ENCODE peak calls at places on chromosomes 12 and 14, in five cellular contexts. O is GM23338, X is K562, M is HepG2, J is GM12878. Q is an unnamed sample.

GRCh38 chr12:54417712-54418440 is 1.2 kb downstream of the ITGA5 start:
- DNase-seq in O (peak), X (peak), M (no peak), J (no peak), Q (no peak)

GRCh38 chr12:78406776-78407335 is 457.7 kb upstream of the SYT1 start:
- DNase-seq in O (no peak), X (no peak), M (no peak), J (peak), Q (no peak)

GRCh38 chr14:63435838-63436237 is 107.3 kb downstream of the PPP2R5E start:
- DNase-seq in O (no peak), X (no peak), M (peak), J (no peak), Q (no peak)

GRCh38 chr14:93970967-93971634 is 5.3 kb downstream of the ASB2 start:
- DNase-seq in O (no peak), X (no peak), M (no peak), J (no peak), Q (no peak)

GRCh38 chr12:114476159-114476558 is 70.2 kb upstream of the TBX5 start:
- DNase-seq in O (peak), X (no peak), M (peak), J (no peak), Q (peak)

GRCh38 chr12:130752692-130753230 is 36.7 kb upstream of the RIMBP2 start:
- DNase-seq in O (peak), X (no peak), M (no peak), J (no peak), Q (no peak)

GRCh38 chr12:91613223-91613779 is 430.7 kb upstream of the DCN start:
- DNase-seq in O (no peak), X (no peak), M (no peak), J (no peak), Q (no peak)

GRCh38 chr12:104387190-104387589 is 69.6 kb upstream of the CHST11 start:
- DNase-seq in O (no peak), X (peak), M (no peak), J (no peak), Q (no peak)

GRCh38 chr14:22671622-22672021 is 27.5 kb upstream of the OR6J1 start:
- DNase-seq in O (no peak), X (peak), M (no peak), J (no peak), Q (no peak)

GRCh38 chr12:113328368-113328889 is 6.5 kb downstream of the SLC8B1 start:
- DNase-seq in O (no peak), X (no peak), M (no peak), J (no peak), Q (no peak)

GRCh38 chr12:11981174-11981733 is 89.5 kb upstream of the BCL2L14 start:
- DNase-seq in O (no peak), X (no peak), M (no peak), J (peak), Q (no peak)

GRCh38 chr14:58817846-58818245 is 180.1 kb downstream of the DACT1 start:
- DNase-seq in O (no peak), X (no peak), M (no peak), J (no peak), Q (no peak)

GRCh38 chr12:96098631-96099030 is 63.2 kb upstream of the LTA4H start:
- DNase-seq in O (no peak), X (no peak), M (no peak), J (no peak), Q (no peak)

GRCh38 chr12:92145481-92145730 is 240 bp downstream of the BTG1 start:
- DNase-seq in O (no peak), X (no peak), M (no peak), J (no peak), Q (no peak)

GRCh38 chr12:94560416-94561221 is 89.7 kb downstream of the TMCC3 start:
- DNase-seq in O (peak), X (no peak), M (no peak), J (peak), Q (no peak)

GRCh38 chr14:70888151-70888499 is 19.1 kb upstream of the PCNX1 start:
- DNase-seq in O (peak), X (no peak), M (no peak), J (no peak), Q (no peak)

GRCh38 chr12:77256924-77257323 is 191.6 kb upstream of the E2F7 start:
- DNase-seq in O (no peak), X (no peak), M (no peak), J (no peak), Q (no peak)

GRCh38 chr14:96762650-96763049 is 34.5 kb upstream of the VRK1 start:
- DNase-seq in O (peak), X (peak), M (peak), J (peak), Q (peak)

GRCh38 chr12:1680804-1681492 is 9.9 kb upstream of the ADIPOR2 start:
- DNase-seq in O (no peak), X (no peak), M (no peak), J (no peak), Q (no peak)

GRCh38 chr12:124927325-124928094 is 13.1 kb upstream of the UBC start:
- DNase-seq in O (peak), X (peak), M (peak), J (peak), Q (peak)

GRCh38 chr12:120125792-120126634 is 9.5 kb upstream of the RAB35 start:
- DNase-seq in O (peak), X (no peak), M (no peak), J (no peak), Q (no peak)

GRCh38 chr14:96351986-96352385 is 11.2 kb downstream of the ATG2B start:
- DNase-seq in O (no peak), X (no peak), M (no peak), J (no peak), Q (peak)

GRCh38 chr12:53757095-53757770 is 5.5 kb upstream of the CISTR start:
- DNase-seq in O (peak), X (peak), M (peak), J (no peak), Q (peak)

GRCh38 chr12:19095869-19096480 is 33.6 kb upstream of the PLEKHA5 start:
- DNase-seq in O (no peak), X (no peak), M (no peak), J (no peak), Q (no peak)

GRCh38 chr14:28765907-28766504 is 581 bp upstream of the FOXG1 start:
- DNase-seq in O (no peak), X (peak), M (no peak), J (no peak), Q (no peak)

GRCh38 chr12:64461634-64462414 is 9.9 kb downstream of the TBK1 start:
- DNase-seq in O (no peak), X (no peak), M (peak), J (no peak), Q (no peak)

GRCh38 chr12:114888458-114888857 is 204.5 kb upstream of the TBX3 start:
- DNase-seq in O (no peak), X (no peak), M (no peak), J (no peak), Q (no peak)

GRCh38 chr12:128449146-128449894 is 182.3 kb downstream of the TMEM132C start:
- DNase-seq in O (no peak), X (no peak), M (no peak), J (no peak), Q (no peak)

GRCh38 chr12:99146185-99146584 is 501.1 kb downstream of the APAF1 start:
- DNase-seq in O (no peak), X (no peak), M (no peak), J (no peak), Q (no peak)

GRCh38 chr12:728781-729180 is 23.6 kb upstream of the WNK1 start:
- DNase-seq in O (no peak), X (no peak), M (no peak), J (no peak), Q (no peak)

GRCh38 chr14:85071447-85071846 is 458.5 kb upstream of the FLRT2 start:
- DNase-seq in O (no peak), X (no peak), M (no peak), J (no peak), Q (no peak)

GRCh38 chr14:90839024-90839888 is 23.0 kb upstream of the TTC7B start:
- DNase-seq in O (no peak), X (no peak), M (no peak), J (no peak), Q (no peak)

GRCh38 chr14:22220427-22220826 is 368.6 kb downstream of the DAD1 start:
- DNase-seq in O (no peak), X (no peak), M (no peak), J (no peak), Q (no peak)

GRCh38 chr14:45095143-45095542 is 11.2 kb downstream of the PRPF39 start:
- DNase-seq in O (no peak), X (no peak), M (no peak), J (no peak), Q (no peak)

GRCh38 chr12:28899951-28900350 is 249.1 kb upstream of the FAR2 start:
- DNase-seq in O (no peak), X (no peak), M (no peak), J (no peak), Q (no peak)

GRCh38 chr14:100736269-100737180 is 9.8 kb downstream of the DLK1 start:
- DNase-seq in O (no peak), X (peak), M (no peak), J (no peak), Q (no peak)

GRCh38 chr14:104582649-104583048 is 3.1 kb downstream of the C14orf180 start:
- DNase-seq in O (no peak), X (peak), M (no peak), J (no peak), Q (no peak)

GRCh38 chr14:104582005-104582404 is 2.4 kb downstream of the C14orf180 start:
- DNase-seq in O (no peak), X (peak), M (no peak), J (no peak), Q (no peak)

GRCh38 chr14:104579507-104579906 is at the start of gene C14orf180:
- DNase-seq in O (no peak), X (no peak), M (no peak), J (no peak), Q (no peak)

GRCh38 chr14:104581521-104581920 is 2.0 kb downstream of the C14orf180 start:
- DNase-seq in O (no peak), X (no peak), M (no peak), J (no peak), Q (no peak)

DNA sequence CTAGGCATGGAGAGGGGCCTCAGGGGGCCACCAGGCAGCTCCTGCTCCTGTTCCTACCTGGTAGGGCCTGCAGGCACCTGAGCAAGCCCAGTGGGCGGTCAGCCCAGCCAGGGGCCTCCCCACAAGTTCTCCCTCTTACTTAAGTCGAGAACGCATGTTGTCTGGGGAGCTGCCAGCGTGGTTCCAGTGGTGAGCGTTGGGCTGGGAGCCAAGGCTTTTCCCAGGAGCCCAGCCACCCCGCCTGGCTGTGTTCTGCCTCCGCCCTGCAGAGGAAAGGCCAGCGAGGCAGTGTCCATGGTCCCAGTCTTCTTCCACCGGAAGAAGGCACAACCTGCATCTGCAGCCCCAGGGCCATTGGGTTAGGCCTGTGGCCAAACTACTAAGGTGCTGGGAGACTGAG is 1.4 kb downstream of the C14orf180 start:
- DNase-seq in O (no peak), X (no peak), M (no peak), J (no peak), Q (no peak)
- TF ChIP-seq JUNB in O (no peak), X (no peak), M (no peak), J (no peak), Q (no peak)

GRCh38 chr12:14701808-14702568 is 5.6 kb upstream of the GUCY2C start:
- DNase-seq in O (no peak), X (no peak), M (no peak), J (no peak), Q (no peak)
- TF ChIP-seq JUNB in O (no peak), X (no peak), M (no peak), J (no peak), Q (no peak)

DNA sequence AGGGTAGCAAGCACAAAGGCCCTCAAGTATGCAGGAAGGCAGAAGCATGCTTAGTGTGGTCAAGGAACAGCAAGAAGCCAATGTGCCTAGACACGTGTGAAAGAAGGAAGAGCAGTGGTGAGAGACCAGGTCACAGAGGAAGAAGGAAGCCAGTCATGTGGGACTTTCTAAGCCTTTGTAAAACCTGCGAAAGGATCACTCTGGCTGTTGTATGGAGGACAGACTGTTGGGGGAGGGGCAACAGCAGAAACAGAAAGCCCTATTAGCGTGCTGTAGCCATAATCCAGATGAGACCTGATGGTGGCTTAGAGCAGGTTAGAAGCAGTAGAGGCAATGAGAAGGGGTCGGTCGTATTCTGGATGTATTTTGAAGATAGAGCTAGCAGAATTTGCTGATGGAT is 5.6 kb upstream of the MLF2 start:
- DNase-seq in O (peak), X (no peak), M (no peak), J (no peak), Q (no peak)
- TF ChIP-seq JUNB in O (no peak), X (no peak), M (no peak), J (no peak), Q (no peak)

GRCh38 chr12:3614806-3615466 is 123.9 kb downstream of the PRMT8 start:
- DNase-seq in O (peak), X (no peak), M (no peak), J (no peak), Q (no peak)
- TF ChIP-seq JUNB in O (no peak), X (no peak), M (no peak), J (no peak), Q (no peak)

DNA sequence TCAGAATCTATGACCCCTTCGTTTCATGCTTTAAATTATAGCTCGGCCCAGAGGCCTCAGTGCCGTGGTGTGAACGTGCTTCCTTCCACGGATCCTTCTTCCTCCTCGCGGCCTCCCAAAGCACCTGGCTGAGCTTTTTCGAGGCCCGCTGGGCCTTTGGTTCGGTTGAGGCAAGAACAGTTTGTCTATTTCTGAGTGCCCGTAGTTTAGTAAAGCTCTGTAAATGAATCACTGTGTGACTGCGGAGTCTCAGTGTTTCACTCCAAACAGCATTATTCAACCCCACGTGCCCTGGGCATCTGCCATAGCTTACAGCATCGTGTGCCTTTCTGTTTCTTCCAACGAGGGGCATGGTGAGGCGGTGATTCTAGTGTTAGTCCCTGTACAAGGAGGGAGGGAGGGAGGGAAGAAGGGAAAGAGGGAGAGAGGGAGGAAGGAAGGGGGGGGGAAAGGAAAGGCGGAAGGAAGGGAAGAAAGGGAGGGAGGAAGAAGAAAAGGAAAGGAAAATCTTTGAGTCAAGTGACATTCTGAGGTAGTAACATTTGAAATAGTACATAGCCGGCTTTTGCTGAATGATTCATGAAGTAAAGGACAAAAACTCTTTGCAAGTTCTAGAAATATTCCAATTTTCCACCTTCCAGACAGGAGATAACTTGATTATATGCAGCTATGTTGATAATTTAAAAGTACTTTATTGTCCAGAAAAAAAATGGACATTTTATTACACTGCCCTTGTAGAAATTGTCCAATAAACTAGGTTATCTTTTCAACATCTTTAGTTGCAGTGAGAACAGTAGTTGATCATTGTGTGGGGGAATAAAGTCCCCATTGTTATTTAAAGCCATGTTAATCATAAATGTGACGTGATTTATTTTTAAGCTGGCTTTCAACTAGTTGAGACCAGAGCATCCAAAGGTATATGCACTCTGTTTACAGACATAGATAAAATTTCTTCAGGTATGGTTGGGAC is 1.2 kb upstream of the TRIM9 start:
- DNase-seq in O (no peak), X (no peak), M (no peak), J (no peak), Q (peak)
- TF ChIP-seq JUNB in O (no peak), X (no peak), M (no peak), J (no peak), Q (no peak)

DNA sequence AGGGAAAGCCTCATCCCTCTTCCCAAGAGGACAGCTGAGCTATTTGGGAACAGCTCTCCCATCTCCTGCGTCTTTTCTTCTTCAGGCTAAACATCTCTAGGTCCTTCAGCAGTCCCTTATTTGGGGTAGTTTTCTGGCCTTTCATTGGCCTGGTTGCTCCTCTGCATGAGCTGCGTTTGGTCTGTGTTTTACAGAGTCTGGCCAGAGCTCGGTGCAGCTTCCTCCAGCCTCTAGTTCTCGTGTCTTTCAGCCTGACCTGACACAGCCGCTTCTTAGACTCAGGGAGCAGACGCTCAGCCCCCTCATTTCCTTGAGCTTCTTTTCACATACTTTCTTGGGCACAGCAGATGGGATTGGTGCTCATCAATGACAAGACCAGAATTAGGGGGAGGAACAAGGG is 13.5 kb upstream of the GSG1 start:
- DNase-seq in O (no peak), X (no peak), M (no peak), J (no peak), Q (no peak)
- TF ChIP-seq JUNB in O (no peak), X (no peak), M (no peak), J (no peak), Q (no peak)

DNA sequence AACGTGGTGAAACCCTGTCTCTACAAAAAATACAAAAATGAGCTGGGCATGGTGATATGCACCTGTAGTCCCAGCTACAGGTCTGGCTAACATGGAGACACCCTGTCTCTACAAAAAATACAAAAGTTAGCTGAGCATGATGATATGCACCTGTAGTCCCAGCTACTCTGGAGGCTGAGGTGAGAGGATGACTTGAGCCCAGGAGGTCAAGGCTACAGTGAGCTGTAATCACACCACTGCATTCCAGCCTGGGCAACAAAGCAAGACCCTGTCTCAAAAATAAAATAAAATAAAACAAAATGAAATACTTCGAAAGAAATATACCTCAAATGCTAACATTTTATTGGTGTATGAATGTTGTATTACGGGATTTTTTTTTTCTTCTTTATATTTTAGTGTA is 107.6 kb upstream of the EGLN3 start:
- DNase-seq in O (no peak), X (no peak), M (no peak), J (no peak), Q (no peak)
- TF ChIP-seq JUNB in O (no peak), X (no peak), M (no peak), J (no peak), Q (no peak)

GRCh38 chr14:92960706-92961566 is 38.0 kb downstream of the CHGA start:
- DNase-seq in O (no peak), X (no peak), M (no peak), J (no peak), Q (peak)
- TF ChIP-seq JUNB in O (no peak), X (no peak), M (no peak), J (no peak), Q (no peak)

GRCh38 chr12:39972119-39972518 is 133.8 kb downstream of the SLC2A13 start:
- DNase-seq in O (peak), X (peak), M (no peak), J (no peak), Q (no peak)
- TF ChIP-seq JUNB in O (no peak), X (no peak), M (no peak), J (no peak), Q (no peak)

DNA sequence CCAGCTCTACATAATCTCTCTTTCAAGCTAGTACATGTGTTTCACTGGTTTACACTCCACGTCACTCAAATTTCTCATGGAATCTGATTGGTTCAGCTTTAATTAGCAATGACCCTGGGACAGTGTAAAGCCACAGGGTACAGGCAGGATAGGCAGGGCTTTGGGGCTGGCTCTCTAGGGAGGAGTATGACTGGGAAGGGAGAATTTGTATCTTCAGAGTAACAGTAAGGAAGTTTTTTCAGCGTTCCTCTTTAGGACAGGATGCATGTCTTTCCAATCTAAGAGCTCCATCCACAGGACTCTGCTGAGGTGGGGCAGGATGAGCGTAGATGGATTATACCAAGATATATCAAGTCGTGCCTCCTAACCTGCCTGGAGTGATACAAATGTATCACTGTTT is 112.0 kb upstream of the CLEC14A start:
- DNase-seq in O (no peak), X (no peak), M (no peak), J (no peak), Q (no peak)
- TF ChIP-seq JUNB in O (no peak), X (no peak), M (no peak), J (no peak), Q (no peak)